ENCODE peak calls at places on chromosomes 16 and 17, in ten cellular contexts. O is GM23248, B is A549, P is tibial nerve, T is Caco-2, X is fibroblast of the aortic adventitia, I is adrenal gland, C is fibroblast of mammary gland, U is prostate gland, W is retinal pigment epithelial cell. A is an unnamed sample.

GRCh38 chr16:23466162-23466885 is 13.3 kb upstream of the COG7 start:
- DNase-seq in O (peak), B (peak), P (no peak), T (no peak), X (peak), I (peak), C (peak), U (no peak), W (no peak), A (no peak)

GRCh38 chr16:11307639-11308492 is 26.7 kb upstream of the PRM1 start:
- DNase-seq in O (no peak), B (no peak), P (no peak), T (no peak), X (no peak), I (no peak), C (no peak), U (no peak), W (no peak), A (no peak)

GRCh38 chr17:82799591-82799990 is 40.2 kb downstream of the ZNF750 start:
- DNase-seq in O (no peak), B (no peak), P (no peak), T (no peak), X (no peak), I (no peak), C (no peak), U (no peak), W (no peak), A (no peak)

GRCh38 chr17:6084226-6085161 is 14.3 kb downstream of the WSCD1 start:
- DNase-seq in O (no peak), B (no peak), P (no peak), T (no peak), X (no peak), I (no peak), C (no peak), U (no peak), W (no peak), A (no peak)

GRCh38 chr17:34456121-34456520 is 93.1 kb upstream of the CCL1 start:
- DNase-seq in O (no peak), B (no peak), P (no peak), T (no peak), X (no peak), I (no peak), C (no peak), U (no peak), W (no peak), A (no peak)

GRCh38 chr17:27575912-27576252 is 55.1 kb upstream of the LGALS9 start:
- DNase-seq in O (no peak), B (no peak), P (no peak), T (no peak), X (no peak), I (no peak), C (no peak), U (no peak), W (no peak), A (no peak)

GRCh38 chr17:19629449-19629848 is 19.1 kb upstream of the ALDH3A2 start:
- DNase-seq in O (no peak), B (no peak), P (no peak), T (no peak), X (no peak), I (no peak), C (no peak), U (no peak), W (no peak), A (no peak)

GRCh38 chr17:8393470-8394231 is 4.0 kb downstream of the RNF222 start:
- DNase-seq in O (no peak), B (no peak), P (no peak), T (no peak), X (no peak), I (no peak), C (no peak), U (no peak), W (no peak), A (no peak)

GRCh38 chr16:22065252-22065651 is 27.1 kb upstream of the VWA3A start:
- DNase-seq in O (no peak), B (no peak), P (no peak), T (no peak), X (no peak), I (no peak), C (no peak), U (peak), W (no peak), A (no peak)

GRCh38 chr17:7916799-7917198 is 710 bp upstream of the RNF227 start:
- DNase-seq in O (peak), B (no peak), P (no peak), T (no peak), X (peak), I (no peak), C (peak), U (no peak), W (no peak), A (peak)

GRCh38 chr16:14029658-14030057 is 41.5 kb upstream of the MRTFB start:
- DNase-seq in O (no peak), B (no peak), P (no peak), T (no peak), X (no peak), I (no peak), C (no peak), U (no peak), W (no peak), A (no peak)

GRCh38 chr17:2724783-2725164 is 13.2 kb upstream of the CLUH start:
- DNase-seq in O (peak), B (peak), P (no peak), T (peak), X (no peak), I (peak), C (peak), U (no peak), W (no peak), A (no peak)

GRCh38 chr16:15907863-15908478 is 19.6 kb upstream of the CEP20 start:
- DNase-seq in O (peak), B (peak), P (no peak), T (peak), X (no peak), I (peak), C (peak), U (no peak), W (no peak), A (no peak)

GRCh38 chr16:11478431-11479119 is 108.1 kb downstream of the LITAF start:
- DNase-seq in O (no peak), B (no peak), P (no peak), T (no peak), X (no peak), I (no peak), C (no peak), U (no peak), W (no peak), A (no peak)

GRCh38 chr16:83992624-83993023 is 24.6 kb downstream of the NECAB2 start:
- DNase-seq in O (peak), B (no peak), P (peak), T (no peak), X (peak), I (peak), C (peak), U (no peak), W (peak), A (peak)

GRCh38 chr16:1089822-1090619 is 6.0 kb downstream of the C1QTNF8 start:
- DNase-seq in O (no peak), B (peak), P (no peak), T (peak), X (no peak), I (no peak), C (no peak), U (peak), W (no peak), A (peak)

GRCh38 chr16:49635591-49636581 is 220.0 kb downstream of the ZNF423 start:
- DNase-seq in O (no peak), B (no peak), P (no peak), T (no peak), X (no peak), I (no peak), C (no peak), U (no peak), W (no peak), A (no peak)

GRCh38 chr17:8873801-8874715 is 6.6 kb upstream of the PIK3R6 start:
- DNase-seq in O (no peak), B (no peak), P (no peak), T (no peak), X (no peak), I (no peak), C (no peak), U (no peak), W (no peak), A (no peak)

GRCh38 chr16:88317619-88317977 is 65.2 kb upstream of the ZNF469 start:
- DNase-seq in O (peak), B (no peak), P (no peak), T (no peak), X (peak), I (no peak), C (peak), U (no peak), W (no peak), A (peak)

GRCh38 chr17:8125947-8126305 is 2.0 kb upstream of the HES7 start:
- DNase-seq in O (no peak), B (peak), P (peak), T (peak), X (peak), I (peak), C (no peak), U (peak), W (no peak), A (no peak)

GRCh38 chr16:79089735-79090284 is 510.7 kb downstream of the MAF start:
- DNase-seq in O (no peak), B (no peak), P (no peak), T (no peak), X (no peak), I (no peak), C (peak), U (no peak), W (no peak), A (peak)

GRCh38 chr16:69469807-69470561 is 45.6 kb downstream of the CYB5B start:
- DNase-seq in O (no peak), B (no peak), P (no peak), T (no peak), X (no peak), I (no peak), C (no peak), U (no peak), W (no peak), A (no peak)

GRCh38 chr16:77905356-77905920 is 116.9 kb upstream of the CLEC3A start:
- DNase-seq in O (no peak), B (peak), P (no peak), T (no peak), X (no peak), I (no peak), C (no peak), U (no peak), W (no peak), A (no peak)

GRCh38 chr17:9367186-9367585 is 208.4 kb downstream of the STX8 start:
- DNase-seq in O (no peak), B (no peak), P (no peak), T (no peak), X (no peak), I (peak), C (no peak), U (no peak), W (no peak), A (no peak)

GRCh38 chr17:16929757-16930520 is 42.0 kb downstream of the TNFRSF13B start:
- DNase-seq in O (no peak), B (no peak), P (no peak), T (no peak), X (no peak), I (no peak), C (no peak), U (no peak), W (no peak), A (no peak)

GRCh38 chr17:22123536-22124281 is 431.4 kb downstream of the KCNJ18 start:
- DNase-seq in O (no peak), B (no peak), P (no peak), T (no peak), X (no peak), I (no peak), C (no peak), U (no peak), W (no peak), A (no peak)

GRCh38 chr16:29662729-29663019 is 373 bp upstream of the SPN start:
- DNase-seq in O (no peak), B (no peak), P (no peak), T (no peak), X (no peak), I (no peak), C (no peak), U (no peak), W (no peak), A (no peak)

GRCh38 chr16:29663020-29663828 is at the start of gene SPN:
- DNase-seq in O (no peak), B (no peak), P (no peak), T (no peak), X (no peak), I (no peak), C (no peak), U (no peak), W (no peak), A (no peak)

GRCh38 chr16:29662000-29662728 is 883 bp upstream of the SPN start:
- DNase-seq in O (no peak), B (no peak), P (no peak), T (no peak), X (no peak), I (no peak), C (no peak), U (no peak), W (no peak), A (no peak)

GRCh38 chr16:29664133-29664912 is 1.3 kb downstream of the SPN start:
- DNase-seq in O (no peak), B (no peak), P (no peak), T (no peak), X (no peak), I (no peak), C (no peak), U (no peak), W (no peak), A (no peak)

DNA sequence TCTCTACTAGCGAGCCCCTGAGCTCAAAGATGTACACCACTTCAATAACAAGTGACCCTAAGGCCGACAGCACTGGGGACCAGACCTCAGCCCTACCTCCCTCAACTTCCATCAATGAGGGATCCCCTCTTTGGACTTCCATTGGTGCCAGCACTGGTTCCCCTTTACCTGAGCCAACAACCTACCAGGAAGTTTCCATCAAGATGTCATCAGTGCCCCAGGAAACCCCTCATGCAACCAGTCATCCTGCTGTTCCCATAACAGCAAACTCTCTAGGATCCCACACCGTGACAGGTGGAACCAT is 734 bp downstream of the SPN start:
- DNase-seq in O (no peak), B (no peak), P (no peak), T (no peak), X (no peak), I (no peak), C (no peak), U (no peak), W (no peak), A (no peak)
- H3K4me3 ChIP-seq in O (no peak), B (no peak), P (peak), T (no peak), X (no peak), I (no peak), C (no peak), U (no peak), W (no peak), A (no peak)

DNA sequence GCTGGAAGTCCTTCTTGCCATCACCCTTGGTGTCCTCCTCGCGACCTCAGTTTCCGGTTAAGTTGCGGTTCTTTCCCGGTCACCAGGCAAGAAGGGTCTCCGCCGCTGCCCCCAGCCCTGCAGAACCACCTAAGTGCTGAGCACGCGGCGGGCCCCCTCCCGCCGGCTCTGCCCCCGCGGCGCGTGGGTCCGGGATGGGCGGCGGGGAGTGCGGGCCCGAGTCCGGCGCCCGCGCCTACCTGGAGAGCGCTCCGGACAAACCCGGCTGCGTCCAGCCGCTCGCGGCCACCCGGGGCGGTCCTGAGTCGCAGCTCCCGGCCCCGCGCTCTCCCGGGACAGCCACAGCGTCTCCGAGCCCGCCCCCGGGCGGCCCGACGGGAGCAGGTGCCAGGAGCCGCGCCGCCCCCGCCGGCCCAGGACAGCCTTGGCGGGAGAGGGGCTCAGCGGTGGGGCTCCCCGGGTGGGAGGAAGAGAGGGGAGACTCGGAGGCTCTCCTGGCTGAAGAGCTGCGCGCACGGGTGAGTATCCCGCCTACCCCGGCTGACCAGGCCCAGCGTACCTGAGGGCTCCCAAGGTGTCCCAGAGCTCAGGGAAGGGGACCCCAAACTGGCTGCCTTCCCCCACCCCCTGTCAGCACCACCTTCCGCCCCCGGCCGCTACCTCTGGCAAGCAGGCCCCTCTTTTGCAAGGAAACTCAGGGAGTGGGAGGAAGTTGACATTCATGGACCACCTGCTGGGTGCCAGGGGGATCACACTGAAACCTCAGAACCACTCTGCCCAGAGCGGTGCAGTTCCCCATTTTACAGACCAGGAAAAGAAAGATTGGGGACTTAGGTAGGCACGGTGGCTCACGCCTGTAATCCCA is 22.2 kb upstream of the C17orf113 start:
- DNase-seq in O (peak), B (no peak), P (no peak), T (peak), X (no peak), I (no peak), C (no peak), U (no peak), W (no peak), A (no peak)
- H3K4me3 ChIP-seq in O (peak), B (peak), P (peak), T (no peak), X (no peak), I (no peak), C (no peak), U (peak), W (peak), A (no peak)

GRCh38 chr17:17971431-17972125 is 622 bp downstream of the TOM1L2 start:
- DNase-seq in O (peak), B (peak), P (peak), T (no peak), X (peak), I (peak), C (no peak), U (peak), W (no peak), A (peak)
- H3K4me3 ChIP-seq in O (peak), B (peak), P (peak), T (peak), X (peak), I (peak), C (peak), U (peak), W (peak), A (peak)

GRCh38 chr17:35537569-35538209 is at the start of gene SLFN12L:
- DNase-seq in O (no peak), B (no peak), P (no peak), T (no peak), X (peak), I (no peak), C (no peak), U (no peak), W (no peak), A (no peak)

GRCh38 chr17:35541434-35541833 is 4.0 kb upstream of the SLFN12L start:
- DNase-seq in O (no peak), B (no peak), P (no peak), T (no peak), X (peak), I (no peak), C (no peak), U (no peak), W (no peak), A (no peak)

GRCh38 chr17:35536664-35537160 is 766 bp downstream of the SLFN12L start:
- DNase-seq in O (no peak), B (no peak), P (no peak), T (no peak), X (no peak), I (no peak), C (no peak), U (no peak), W (no peak), A (no peak)

GRCh38 chr17:35540589-35541404 is 3.3 kb upstream of the SLFN12L start:
- DNase-seq in O (peak), B (no peak), P (peak), T (no peak), X (peak), I (peak), C (peak), U (no peak), W (no peak), A (no peak)

GRCh38 chr17:35539659-35540026 is 2.2 kb upstream of the SLFN12L start:
- DNase-seq in O (no peak), B (no peak), P (no peak), T (no peak), X (no peak), I (no peak), C (no peak), U (no peak), W (no peak), A (no peak)
- H3K4me3 ChIP-seq in O (peak), B (no peak), P (no peak), T (no peak), X (no peak), I (no peak), C (no peak), U (no peak), W (no peak), A (no peak)

DNA sequence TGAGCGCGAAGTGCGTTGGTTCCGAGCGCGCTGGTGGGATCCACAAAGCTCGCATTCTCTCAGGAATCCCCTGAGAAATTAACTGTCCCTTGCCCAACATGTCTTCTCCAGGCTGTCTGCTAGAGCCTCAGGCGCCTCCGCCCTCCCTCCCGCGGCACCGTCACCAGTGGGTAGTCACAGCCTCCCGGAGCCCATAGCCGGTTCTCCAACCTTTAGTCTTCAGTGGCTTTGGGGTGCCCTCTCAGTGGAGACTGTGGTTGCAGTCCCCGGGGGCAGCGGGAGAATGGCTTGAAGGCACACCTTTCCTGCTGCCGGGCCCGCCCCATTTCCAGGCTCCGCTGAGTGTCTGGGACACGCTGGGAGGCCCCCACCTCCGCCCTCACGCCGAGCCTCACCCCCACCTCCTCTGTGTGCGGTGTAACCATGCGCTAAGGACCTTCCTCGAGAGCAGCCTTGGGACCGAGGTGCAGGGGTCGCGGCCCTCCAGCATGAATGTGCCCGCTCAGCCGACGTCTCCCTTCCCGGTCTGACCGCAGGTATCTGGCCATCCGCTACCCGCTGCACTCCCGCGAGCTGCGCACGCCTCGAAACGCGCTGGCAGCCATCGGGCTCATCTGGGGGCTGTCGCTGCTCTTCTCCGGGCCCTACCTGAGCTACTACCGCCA is 1.7 kb downstream of the GALR2 start:
- DNase-seq in O (no peak), B (no peak), P (no peak), T (no peak), X (no peak), I (no peak), C (no peak), U (no peak), W (no peak), A (no peak)
- H3K4me3 ChIP-seq in O (no peak), B (peak), P (no peak), T (no peak), X (no peak), I (no peak), C (no peak), U (no peak), W (no peak), A (no peak)

GRCh38 chr17:75685508-75685907 is 18.4 kb downstream of the SAP30BP start:
- DNase-seq in O (peak), B (no peak), P (no peak), T (no peak), X (peak), I (no peak), C (no peak), U (no peak), W (no peak), A (no peak)
- H3K4me3 ChIP-seq in O (peak), B (no peak), P (no peak), T (no peak), X (no peak), I (no peak), C (no peak), U (no peak), W (no peak), A (no peak)

DNA sequence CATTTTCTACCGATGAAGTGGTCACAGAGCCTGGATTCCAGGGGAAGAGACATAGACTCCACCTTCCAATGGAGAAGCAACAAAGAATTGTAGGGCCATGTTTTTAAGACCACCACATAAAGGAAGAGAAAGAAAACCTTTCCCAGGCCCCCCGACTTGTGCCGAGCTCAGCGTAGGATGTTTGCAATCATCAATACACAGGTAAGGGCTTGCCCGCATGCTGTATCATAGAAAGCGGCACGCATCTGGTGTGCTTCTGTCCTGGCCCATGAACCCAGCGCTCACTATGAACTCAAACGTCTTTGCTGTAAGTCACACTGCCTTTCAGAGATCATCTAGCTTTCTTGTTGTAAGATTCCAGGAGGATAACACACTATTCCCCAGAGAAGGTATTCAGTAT is 79.6 kb upstream of the RPL38 start:
- DNase-seq in O (no peak), B (no peak), P (no peak), T (no peak), X (no peak), I (no peak), C (no peak), U (no peak), W (no peak), A (no peak)
- H3K4me3 ChIP-seq in O (no peak), B (no peak), P (no peak), T (no peak), X (no peak), I (no peak), C (no peak), U (no peak), W (no peak), A (no peak)

A was measured in uterus.